ENCODE peak calls at places on chromosomes 5 and 9, in nine cellular contexts. L, T, B, M, G, V, S, F and E are unnamed samples.

GRCh38 chr5:127492854-127493738 is 24.3 kb upstream of the PRRC1 start:
- DNase-seq in L (no peak), T (no peak), B (no peak), M (no peak), G (no peak), V (peak), S (peak), F (peak), E (no peak)

GRCh38 chr5:73899055-73899454 is 273.1 kb downstream of the ARHGEF28 start:
- DNase-seq in L (no peak), T (no peak), B (no peak), M (no peak), G (no peak), V (peak), S (no peak), F (no peak), E (no peak)

GRCh38 chr5:73826761-73827450 is 200.9 kb downstream of the ARHGEF28 start:
- DNase-seq in L (no peak), T (no peak), B (no peak), M (no peak), G (peak), V (no peak), S (no peak), F (no peak), E (no peak)

GRCh38 chr9:6199596-6199995 is 16.0 kb upstream of the IL33 start:
- DNase-seq in L (no peak), T (no peak), B (no peak), M (no peak), G (no peak), V (no peak), S (no peak), F (no peak), E (no peak)

GRCh38 chr5:149063017-149063687 is at the start of gene SH3TC2:
- DNase-seq in L (peak), T (peak), B (peak), M (peak), G (no peak), V (no peak), S (peak), F (no peak), E (peak)

GRCh38 chr9:133609311-133610098 is at the start of gene FAM163B:
- DNase-seq in L (peak), T (no peak), B (no peak), M (no peak), G (no peak), V (peak), S (peak), F (peak), E (no peak)

GRCh38 chr5:131466171-131466766 is 168.8 kb downstream of the RAPGEF6 start:
- DNase-seq in L (no peak), T (no peak), B (no peak), M (no peak), G (no peak), V (no peak), S (no peak), F (no peak), E (no peak)

GRCh38 chr5:74433255-74434123 is 207.0 kb downstream of the ENC1 start:
- DNase-seq in L (no peak), T (no peak), B (no peak), M (no peak), G (no peak), V (no peak), S (no peak), F (no peak), E (no peak)

GRCh38 chr5:33807771-33808170 is 84.0 kb downstream of the ADAMTS12 start:
- DNase-seq in L (no peak), T (no peak), B (no peak), M (no peak), G (no peak), V (no peak), S (no peak), F (no peak), E (no peak)

GRCh38 chr9:110668528-110669167 is at the start of gene MUSK:
- DNase-seq in L (no peak), T (no peak), B (no peak), M (no peak), G (no peak), V (no peak), S (no peak), F (no peak), E (no peak)

GRCh38 chr5:141084487-141084989 is 9.9 kb upstream of the PCDHB2 start:
- DNase-seq in L (peak), T (no peak), B (no peak), M (peak), G (peak), V (peak), S (peak), F (peak), E (peak)

GRCh38 chr9:96135071-96135825 is 166.7 kb downstream of the HSD17B3 start:
- DNase-seq in L (no peak), T (no peak), B (peak), M (no peak), G (no peak), V (no peak), S (no peak), F (no peak), E (no peak)

GRCh38 chr5:160173-160510 is 31.2 kb upstream of the LRRC14B start:
- DNase-seq in L (no peak), T (peak), B (peak), M (no peak), G (no peak), V (no peak), S (no peak), F (no peak), E (no peak)

GRCh38 chr9:68678430-68678829 is 26.6 kb upstream of the PIP5K1B start:
- DNase-seq in L (peak), T (no peak), B (no peak), M (no peak), G (no peak), V (peak), S (peak), F (no peak), E (no peak)

GRCh38 chr5:150323092-150323491 is 20.4 kb upstream of the ARSI start:
- DNase-seq in L (no peak), T (no peak), B (no peak), M (no peak), G (no peak), V (no peak), S (no peak), F (no peak), E (no peak)

GRCh38 chr5:170426149-170426767 is 37.1 kb upstream of the KCNMB1 start:
- DNase-seq in L (peak), T (no peak), B (no peak), M (no peak), G (no peak), V (peak), S (no peak), F (no peak), E (no peak)

GRCh38 chr5:775960-776861 is 8.3 kb downstream of the ZDHHC11B start:
- DNase-seq in L (no peak), T (peak), B (peak), M (no peak), G (no peak), V (peak), S (no peak), F (no peak), E (no peak)

GRCh38 chr5:112070022-112070421 is 313.0 kb upstream of the NREP start:
- DNase-seq in L (no peak), T (no peak), B (no peak), M (no peak), G (no peak), V (peak), S (no peak), F (no peak), E (no peak)

GRCh38 chr5:150630459-150631325 is 9.8 kb upstream of the SYNPO start:
- DNase-seq in L (peak), T (no peak), B (peak), M (no peak), G (no peak), V (no peak), S (no peak), F (no peak), E (no peak)

GRCh38 chr5:131783357-131783756 is 13.5 kb downstream of the FNIP1 start:
- DNase-seq in L (no peak), T (no peak), B (no peak), M (no peak), G (no peak), V (no peak), S (no peak), F (no peak), E (no peak)

GRCh38 chr9:101235105-101235866 is 149.5 kb downstream of the BAAT start:
- DNase-seq in L (no peak), T (no peak), B (no peak), M (no peak), G (no peak), V (peak), S (peak), F (no peak), E (no peak)

GRCh38 chr5:163867738-163868137 is 362.3 kb downstream of the MAT2B start:
- DNase-seq in L (no peak), T (no peak), B (no peak), M (no peak), G (no peak), V (no peak), S (no peak), F (no peak), E (no peak)

GRCh38 chr9:76472925-76473324 is 13.9 kb downstream of the GCNT1 start:
- DNase-seq in L (no peak), T (no peak), B (no peak), M (no peak), G (no peak), V (no peak), S (no peak), F (no peak), E (no peak)

GRCh38 chr5:50768650-50769049 is 102.2 kb downstream of the PARP8 start:
- DNase-seq in L (no peak), T (no peak), B (no peak), M (no peak), G (no peak), V (peak), S (no peak), F (no peak), E (no peak)

GRCh38 chr9:86115886-86116285 is 16.5 kb upstream of the GOLM1 start:
- DNase-seq in L (no peak), T (no peak), B (no peak), M (no peak), G (no peak), V (no peak), S (no peak), F (no peak), E (no peak)

GRCh38 chr5:107486489-107486888 is 184.2 kb downstream of the EFNA5 start:
- DNase-seq in L (no peak), T (no peak), B (no peak), M (no peak), G (no peak), V (no peak), S (no peak), F (peak), E (no peak)

GRCh38 chr9:20662156-20662555 is 21.9 kb upstream of the FOCAD start:
- DNase-seq in L (no peak), T (no peak), B (no peak), M (no peak), G (no peak), V (peak), S (no peak), F (no peak), E (no peak)

GRCh38 chr5:143887302-143887638 is 75.3 kb downstream of the HMHB1 start:
- DNase-seq in L (peak), T (no peak), B (peak), M (peak), G (no peak), V (peak), S (peak), F (no peak), E (peak)

DNA sequence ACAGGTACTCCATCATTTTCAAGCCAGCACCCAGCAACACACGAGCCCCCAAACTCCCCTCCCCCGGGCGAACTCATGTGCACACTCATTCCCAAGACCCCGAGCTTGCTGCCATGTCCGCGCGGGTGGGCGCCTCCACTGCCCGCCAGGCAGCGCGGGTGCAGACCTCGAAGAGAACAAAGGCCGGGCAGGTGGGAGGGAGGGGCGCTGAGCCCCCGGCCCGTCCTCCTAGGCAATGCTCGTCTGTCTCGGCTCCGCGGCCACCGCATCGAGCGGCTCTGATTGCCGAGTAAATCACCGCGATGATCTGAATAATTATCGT is 47.1 kb upstream of the PSD2 start:
- DNase-seq in L (no peak), T (peak), B (no peak), M (no peak), G (no peak), V (no peak), S (no peak), F (no peak), E (no peak)
- H3K27ac ChIP-seq in L (no peak), T (no peak), B (no peak), M (peak), G (no peak), V (no peak), S (no peak), F (no peak), E (peak)

GRCh38 chr5:154860123-154860522 is 1.7 kb downstream of the CNOT8 start:
- DNase-seq in L (no peak), T (no peak), B (no peak), M (no peak), G (no peak), V (no peak), S (no peak), F (no peak), E (no peak)
- H3K27ac ChIP-seq in L (peak), T (peak), B (no peak), M (peak), G (peak), V (peak), S (no peak), F (peak), E (no peak)

DNA sequence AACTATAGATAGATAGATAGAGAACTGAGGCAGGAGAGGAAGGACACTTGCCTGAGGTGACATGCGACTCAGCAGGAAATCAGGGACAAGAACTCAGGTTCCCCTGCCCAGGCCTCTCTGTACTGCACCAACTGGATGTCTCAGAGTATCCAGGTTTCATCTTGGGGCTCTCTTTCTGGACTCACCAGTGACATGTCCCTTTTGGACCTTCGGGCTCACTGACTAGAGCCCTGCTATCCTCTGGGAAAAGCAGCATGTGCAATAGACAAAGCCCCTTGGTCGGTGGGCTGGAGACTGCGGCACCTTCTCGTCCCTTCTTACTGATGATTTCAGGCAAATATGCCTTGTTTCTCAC is 104.5 kb downstream of the RGS3 start:
- DNase-seq in L (no peak), T (no peak), B (no peak), M (no peak), G (no peak), V (no peak), S (no peak), F (no peak), E (no peak)
- H3K27ac ChIP-seq in L (peak), T (peak), B (no peak), M (no peak), G (no peak), V (no peak), S (no peak), F (no peak), E (peak)

GRCh38 chr5:78505860-78506259 is 142.7 kb downstream of the LHFPL2 start:
- DNase-seq in L (no peak), T (no peak), B (no peak), M (no peak), G (no peak), V (peak), S (no peak), F (no peak), E (no peak)

GRCh38 chr5:78508231-78508765 is 140.3 kb downstream of the LHFPL2 start:
- DNase-seq in L (no peak), T (no peak), B (no peak), M (no peak), G (no peak), V (no peak), S (peak), F (no peak), E (no peak)

GRCh38 chr5:78506296-78507049 is 142.1 kb downstream of the LHFPL2 start:
- DNase-seq in L (no peak), T (no peak), B (no peak), M (peak), G (no peak), V (peak), S (no peak), F (no peak), E (no peak)

GRCh38 chr5:78509145-78509865 is 139.3 kb downstream of the LHFPL2 start:
- DNase-seq in L (no peak), T (no peak), B (no peak), M (peak), G (no peak), V (no peak), S (no peak), F (no peak), E (no peak)

GRCh38 chr5:78507531-78507930 is 141.0 kb downstream of the LHFPL2 start:
- DNase-seq in L (no peak), T (no peak), B (no peak), M (no peak), G (no peak), V (no peak), S (no peak), F (no peak), E (no peak)
- H3K27ac ChIP-seq in L (no peak), T (no peak), B (no peak), M (peak), G (peak), V (peak), S (peak), F (no peak), E (no peak)